ENCODE peak calls at places on chromosome 21, in nine cellular contexts. One of them, this sample, is unnamed.

GRCh38 chr21:26842976-26843911 is 2.0 kb downstream of the ADAMTS1 start:
- DNase-seq in GM12864: no peak
- DNase-seq in Caco-2: no peak
- DNase-seq in A549: no peak
- DNase-seq in esophagus squamous epithelium: no peak
- DNase-seq in heart right ventricle: peak
- DNase-seq in psoas muscle: peak
- DNase-seq in endodermal cell: peak
- DNase-seq in cardiac fibroblast: peak
- DNase-seq in this sample: peak

GRCh38 chr21:34017127-34017961 is 56.0 kb upstream of the MRPS6 start:
- DNase-seq in GM12864: peak
- DNase-seq in Caco-2: no peak
- DNase-seq in A549: no peak
- DNase-seq in esophagus squamous epithelium: no peak
- DNase-seq in heart right ventricle: no peak
- DNase-seq in psoas muscle: no peak
- DNase-seq in endodermal cell: no peak
- DNase-seq in cardiac fibroblast: peak
- DNase-seq in this sample: no peak

GRCh38 chr21:31352841-31353240 is 8.8 kb upstream of the TIAM1 start:
- DNase-seq in GM12864: no peak
- DNase-seq in Caco-2: no peak
- DNase-seq in A549: no peak
- DNase-seq in esophagus squamous epithelium: no peak
- DNase-seq in heart right ventricle: no peak
- DNase-seq in psoas muscle: no peak
- DNase-seq in endodermal cell: no peak
- DNase-seq in cardiac fibroblast: no peak
- DNase-seq in this sample: no peak

GRCh38 chr21:36030581-36031189 is 29.6 kb downstream of the SETD4 start:
- DNase-seq in GM12864: no peak
- DNase-seq in Caco-2: peak
- DNase-seq in A549: no peak
- DNase-seq in esophagus squamous epithelium: no peak
- DNase-seq in heart right ventricle: no peak
- DNase-seq in psoas muscle: no peak
- DNase-seq in endodermal cell: no peak
- DNase-seq in cardiac fibroblast: peak
- DNase-seq in this sample: no peak

GRCh38 chr21:36499578-36500471 is 19.9 kb upstream of the CLDN14 start:
- DNase-seq in GM12864: no peak
- DNase-seq in Caco-2: no peak
- DNase-seq in A549: no peak
- DNase-seq in esophagus squamous epithelium: no peak
- DNase-seq in heart right ventricle: no peak
- DNase-seq in psoas muscle: peak
- DNase-seq in endodermal cell: no peak
- DNase-seq in cardiac fibroblast: peak
- DNase-seq in this sample: peak

GRCh38 chr21:36321325-36322082 is 1.5 kb downstream of the MORC3 start:
- DNase-seq in GM12864: no peak
- DNase-seq in Caco-2: peak
- DNase-seq in A549: no peak
- DNase-seq in esophagus squamous epithelium: no peak
- DNase-seq in heart right ventricle: no peak
- DNase-seq in psoas muscle: no peak
- DNase-seq in endodermal cell: peak
- DNase-seq in cardiac fibroblast: peak
- DNase-seq in this sample: no peak

GRCh38 chr21:40120944-40121575 is 253.8 kb downstream of the PCP4 start:
- DNase-seq in GM12864: no peak
- DNase-seq in Caco-2: peak
- DNase-seq in A549: peak
- DNase-seq in esophagus squamous epithelium: no peak
- DNase-seq in heart right ventricle: no peak
- DNase-seq in psoas muscle: no peak
- DNase-seq in endodermal cell: no peak
- DNase-seq in cardiac fibroblast: peak
- DNase-seq in this sample: no peak

GRCh38 chr21:34364921-34365320 is 1.1 kb downstream of the KCNE2 start:
- DNase-seq in GM12864: no peak
- DNase-seq in Caco-2: no peak
- DNase-seq in A549: no peak
- DNase-seq in esophagus squamous epithelium: no peak
- DNase-seq in heart right ventricle: no peak
- DNase-seq in psoas muscle: no peak
- DNase-seq in endodermal cell: peak
- DNase-seq in cardiac fibroblast: no peak
- DNase-seq in this sample: no peak

GRCh38 chr21:41812679-41813078 is 45.8 kb upstream of the RIPK4 start:
- DNase-seq in GM12864: no peak
- DNase-seq in Caco-2: no peak
- DNase-seq in A549: no peak
- DNase-seq in esophagus squamous epithelium: no peak
- DNase-seq in heart right ventricle: no peak
- DNase-seq in psoas muscle: no peak
- DNase-seq in endodermal cell: no peak
- DNase-seq in cardiac fibroblast: no peak
- DNase-seq in this sample: no peak

GRCh38 chr21:21845901-21846396 is 847.7 kb downstream of the NCAM2 start:
- DNase-seq in GM12864: no peak
- DNase-seq in Caco-2: no peak
- DNase-seq in A549: no peak
- DNase-seq in esophagus squamous epithelium: no peak
- DNase-seq in heart right ventricle: no peak
- DNase-seq in psoas muscle: no peak
- DNase-seq in endodermal cell: no peak
- DNase-seq in cardiac fibroblast: no peak
- DNase-seq in this sample: no peak

GRCh38 chr21:7947422-7947821 is 2574.0 kb upstream of the TPTE start:
- DNase-seq in GM12864: no peak
- DNase-seq in Caco-2: no peak
- DNase-seq in A549: no peak
- DNase-seq in esophagus squamous epithelium: no peak
- DNase-seq in heart right ventricle: no peak
- DNase-seq in psoas muscle: no peak
- DNase-seq in endodermal cell: no peak
- DNase-seq in cardiac fibroblast: no peak
- DNase-seq in this sample: no peak

GRCh38 chr21:17797967-17798366 is 21.2 kb downstream of the C21orf91 start:
- DNase-seq in GM12864: no peak
- DNase-seq in Caco-2: no peak
- DNase-seq in A549: no peak
- DNase-seq in esophagus squamous epithelium: no peak
- DNase-seq in heart right ventricle: no peak
- DNase-seq in psoas muscle: no peak
- DNase-seq in endodermal cell: no peak
- DNase-seq in cardiac fibroblast: no peak
- DNase-seq in this sample: no peak

GRCh38 chr21:41877901-41878830 is 978 bp downstream of the PRDM15 start:
- DNase-seq in GM12864: no peak
- DNase-seq in Caco-2: peak
- DNase-seq in A549: no peak
- DNase-seq in esophagus squamous epithelium: no peak
- DNase-seq in heart right ventricle: no peak
- DNase-seq in psoas muscle: peak
- DNase-seq in endodermal cell: peak
- DNase-seq in cardiac fibroblast: peak
- DNase-seq in this sample: no peak

GRCh38 chr21:25118648-25119047 is 488.6 kb downstream of the MRPL39 start:
- DNase-seq in GM12864: no peak
- DNase-seq in Caco-2: no peak
- DNase-seq in A549: no peak
- DNase-seq in esophagus squamous epithelium: no peak
- DNase-seq in heart right ventricle: no peak
- DNase-seq in psoas muscle: no peak
- DNase-seq in endodermal cell: no peak
- DNase-seq in cardiac fibroblast: no peak
- DNase-seq in this sample: no peak

DNA sequence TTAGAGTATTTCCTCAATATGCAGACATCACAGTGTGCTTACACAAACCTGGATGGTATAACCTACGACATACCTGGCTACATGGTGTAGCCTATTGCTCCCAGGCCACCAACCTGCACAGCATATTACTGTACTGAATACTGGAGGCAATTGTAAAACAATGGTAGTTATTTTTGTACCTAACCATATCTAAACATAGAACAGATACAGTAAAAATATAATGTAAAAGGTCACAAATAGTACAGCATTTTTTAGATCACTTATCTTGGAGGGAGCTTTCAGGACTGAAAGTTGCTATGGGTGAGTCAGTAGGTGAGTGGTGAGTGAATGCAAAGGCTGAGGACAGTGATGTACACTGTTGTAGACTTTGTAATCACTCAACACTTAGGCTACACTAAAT is 492.3 kb downstream of the MRPL39 start:
- DNase-seq in GM12864: no peak
- DNase-seq in Caco-2: no peak
- DNase-seq in A549: no peak
- DNase-seq in esophagus squamous epithelium: no peak
- DNase-seq in heart right ventricle: no peak
- DNase-seq in psoas muscle: no peak
- DNase-seq in endodermal cell: no peak
- DNase-seq in cardiac fibroblast: no peak
- DNase-seq in this sample: no peak
- H3K4me3 ChIP-seq in GM12864: no peak
- H3K4me3 ChIP-seq in Caco-2: no peak
- H3K4me3 ChIP-seq in A549: no peak
- H3K4me3 ChIP-seq in esophagus squamous epithelium: no peak
- H3K4me3 ChIP-seq in heart right ventricle: no peak
- H3K4me3 ChIP-seq in psoas muscle: no peak
- H3K4me3 ChIP-seq in endodermal cell: no peak
- H3K4me3 ChIP-seq in cardiac fibroblast: no peak
- H3K4me3 ChIP-seq in this sample: no peak

DNA sequence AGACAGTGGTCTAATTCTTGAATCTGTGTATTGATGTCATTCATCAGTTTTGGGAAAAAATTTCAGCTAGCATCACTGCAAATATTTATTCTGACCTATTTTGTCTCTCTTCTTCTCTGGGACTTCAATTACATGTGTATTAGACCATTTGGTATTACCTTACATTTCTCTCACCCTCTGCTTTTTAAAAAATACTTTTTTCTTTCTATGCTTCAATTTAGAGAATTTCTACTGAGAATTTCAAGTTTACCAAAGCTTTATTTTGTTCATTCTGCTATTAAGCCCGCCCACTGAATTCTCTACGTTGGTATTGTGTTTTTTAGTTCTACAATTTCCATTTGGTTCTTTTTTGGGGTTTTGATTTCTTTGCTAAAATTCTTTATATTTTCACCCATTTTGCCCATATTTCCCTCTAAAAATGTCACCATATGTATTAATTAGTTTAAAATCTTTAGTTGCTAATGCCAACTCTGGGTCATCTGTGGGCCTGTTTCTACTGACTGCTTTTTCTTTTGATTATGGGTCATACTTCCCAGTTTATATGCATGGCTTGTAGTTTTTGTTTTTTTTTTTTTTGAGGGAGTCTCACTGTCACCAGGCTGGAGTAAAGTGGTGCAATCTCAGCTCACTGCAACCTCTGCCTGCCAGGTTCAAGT is 212.0 kb downstream of the DYRK1A start:
- DNase-seq in GM12864: no peak
- DNase-seq in Caco-2: no peak
- DNase-seq in A549: no peak
- DNase-seq in esophagus squamous epithelium: no peak
- DNase-seq in heart right ventricle: no peak
- DNase-seq in psoas muscle: no peak
- DNase-seq in endodermal cell: no peak
- DNase-seq in cardiac fibroblast: no peak
- DNase-seq in this sample: no peak
- TF ChIP-seq CTCF in GM12864: no peak
- TF ChIP-seq CTCF in Caco-2: no peak
- TF ChIP-seq CTCF in A549: no peak
- TF ChIP-seq CTCF in esophagus squamous epithelium: no peak
- TF ChIP-seq CTCF in heart right ventricle: no peak
- TF ChIP-seq CTCF in psoas muscle: no peak
- TF ChIP-seq CTCF in endodermal cell: no peak
- TF ChIP-seq CTCF in cardiac fibroblast: no peak
- TF ChIP-seq CTCF in this sample: no peak

GRCh38 chr21:32367158-32367557 is 25.7 kb downstream of the URB1 start:
- DNase-seq in GM12864: no peak
- DNase-seq in Caco-2: no peak
- DNase-seq in A549: no peak
- DNase-seq in esophagus squamous epithelium: no peak
- DNase-seq in heart right ventricle: no peak
- DNase-seq in psoas muscle: no peak
- DNase-seq in endodermal cell: no peak
- DNase-seq in cardiac fibroblast: peak
- DNase-seq in this sample: no peak

GRCh38 chr21:32360401-32360981 is 32.3 kb downstream of the URB1 start:
- DNase-seq in GM12864: no peak
- DNase-seq in Caco-2: no peak
- DNase-seq in A549: no peak
- DNase-seq in esophagus squamous epithelium: no peak
- DNase-seq in heart right ventricle: no peak
- DNase-seq in psoas muscle: no peak
- DNase-seq in endodermal cell: no peak
- DNase-seq in cardiac fibroblast: no peak
- DNase-seq in this sample: peak

GRCh38 chr21:32364801-32365200 is 28.0 kb downstream of the URB1 start:
- DNase-seq in GM12864: no peak
- DNase-seq in Caco-2: no peak
- DNase-seq in A549: no peak
- DNase-seq in esophagus squamous epithelium: no peak
- DNase-seq in heart right ventricle: no peak
- DNase-seq in psoas muscle: no peak
- DNase-seq in endodermal cell: no peak
- DNase-seq in cardiac fibroblast: no peak
- DNase-seq in this sample: no peak

GRCh38 chr21:32366191-32366590 is 26.6 kb downstream of the URB1 start:
- DNase-seq in GM12864: no peak
- DNase-seq in Caco-2: no peak
- DNase-seq in A549: no peak
- DNase-seq in esophagus squamous epithelium: no peak
- DNase-seq in heart right ventricle: no peak
- DNase-seq in psoas muscle: no peak
- DNase-seq in endodermal cell: no peak
- DNase-seq in cardiac fibroblast: no peak
- DNase-seq in this sample: no peak

DNA sequence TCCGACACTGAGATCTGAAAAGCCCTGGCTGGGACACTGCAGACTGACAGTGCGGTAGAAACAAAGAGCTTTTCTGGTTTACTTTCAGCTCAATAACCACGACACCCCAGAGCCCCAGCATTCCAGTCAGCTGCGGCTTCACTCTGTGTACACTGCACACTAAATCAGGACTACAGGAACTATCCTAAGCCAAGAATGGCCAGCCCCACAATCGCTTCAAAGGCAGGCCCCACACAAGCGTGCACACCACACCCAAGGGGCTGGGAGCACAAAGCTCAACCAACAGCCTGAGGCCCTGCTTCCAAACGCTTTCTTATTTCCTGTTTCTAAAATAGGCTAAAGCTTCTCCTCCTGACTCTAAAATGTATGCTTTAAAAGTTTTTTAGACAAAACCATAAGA is 28.4 kb downstream of the URB1 start:
- DNase-seq in GM12864: no peak
- DNase-seq in Caco-2: no peak
- DNase-seq in A549: no peak
- DNase-seq in esophagus squamous epithelium: no peak
- DNase-seq in heart right ventricle: peak
- DNase-seq in psoas muscle: no peak
- DNase-seq in endodermal cell: no peak
- DNase-seq in cardiac fibroblast: no peak
- DNase-seq in this sample: no peak
- H3K4me3 ChIP-seq in GM12864: no peak
- H3K4me3 ChIP-seq in Caco-2: no peak
- H3K4me3 ChIP-seq in A549: no peak
- H3K4me3 ChIP-seq in esophagus squamous epithelium: no peak
- H3K4me3 ChIP-seq in heart right ventricle: peak
- H3K4me3 ChIP-seq in psoas muscle: no peak
- H3K4me3 ChIP-seq in endodermal cell: no peak
- H3K4me3 ChIP-seq in cardiac fibroblast: no peak
- H3K4me3 ChIP-seq in this sample: no peak

GRCh38 chr21:14722841-14723483 is 176.8 kb upstream of the SAMSN1 start:
- DNase-seq in GM12864: no peak
- DNase-seq in Caco-2: no peak
- DNase-seq in A549: no peak
- DNase-seq in esophagus squamous epithelium: no peak
- DNase-seq in heart right ventricle: no peak
- DNase-seq in psoas muscle: no peak
- DNase-seq in endodermal cell: no peak
- DNase-seq in cardiac fibroblast: no peak
- DNase-seq in this sample: no peak
- TF ChIP-seq CTCF in GM12864: no peak
- TF ChIP-seq CTCF in Caco-2: no peak
- TF ChIP-seq CTCF in A549: no peak
- TF ChIP-seq CTCF in esophagus squamous epithelium: no peak
- TF ChIP-seq CTCF in heart right ventricle: no peak
- TF ChIP-seq CTCF in psoas muscle: no peak
- TF ChIP-seq CTCF in endodermal cell: peak
- TF ChIP-seq CTCF in cardiac fibroblast: no peak
- TF ChIP-seq CTCF in this sample: no peak

This sample was measured in LNCaP clone FGC.